ENCODE peak calls at places on chromosome 2, in eight cellular contexts. V is NCI-H1092 treated with DMSO at 0.1 percent for 48 hours; L is ELR; T is HFFc6; Z is ACHN; B is stimulated activated CD4-positive, alpha-beta T cell treated with anti-CD3 and anti-CD28 coated beads, Interleukin-4, amount 100 ng/mL, for 24 hours; N is NB4; W is stimulated activated naive CD8-positive, alpha-beta T cell treated with anti-CD3 and anti-CD28 coated beads, Interleukin-15, amount 100 ng/mL, for 72 hours. M is an unnamed sample.

GRCh38 chr2:227614246-227614645 is 394 bp downstream of the SCYGR3 start:
- DNase-seq in L (no peak), V (no peak), B (no peak), T (no peak), N (no peak), W (no peak), Z (no peak), M (peak)

GRCh38 chr2:67670704-67671300 is 273.7 kb downstream of the ETAA1 start:
- DNase-seq in W (no peak), T (no peak), N (no peak), Z (no peak), V (no peak), L (no peak), B (no peak), M (no peak)

GRCh38 chr2:70482401-70482800 is 71.2 kb downstream of the TGFA start:
- DNase-seq in V (no peak), L (peak), W (no peak), N (no peak), T (no peak), Z (no peak), B (no peak), M (no peak)

GRCh38 chr2:120517790-120518469 is 172.0 kb downstream of the INHBB start:
- DNase-seq in W (no peak), N (no peak), V (peak), L (no peak), B (no peak), T (no peak), Z (no peak), M (peak)

GRCh38 chr2:187497858-187498463 is 49.9 kb upstream of the CALCRL start:
- DNase-seq in B (no peak), N (peak), W (no peak), V (no peak), Z (peak), T (no peak), L (peak), M (peak)

GRCh38 chr2:219274392-219274921 is 4.7 kb upstream of the DNAJB2 start:
- DNase-seq in B (no peak), N (no peak), V (no peak), Z (peak), W (no peak), L (peak), T (peak), M (no peak)

GRCh38 chr2:225938991-225939390 is 539.5 kb downstream of the NYAP2 start:
- DNase-seq in N (no peak), W (no peak), B (no peak), T (no peak), Z (no peak), L (no peak), V (no peak), M (no peak)

GRCh38 chr2:237939251-237939650 is 27.6 kb upstream of the UBE2F start:
- DNase-seq in W (no peak), B (no peak), L (no peak), N (no peak), V (peak), Z (no peak), T (no peak), M (peak)

GRCh38 chr2:28342081-28342967 is 50.3 kb upstream of the FOSL2 start:
- DNase-seq in B (no peak), Z (peak), N (no peak), W (no peak), V (no peak), T (peak), L (peak), M (no peak)

GRCh38 chr2:159684796-159685195 is 27.5 kb upstream of the MARCHF7 start:
- DNase-seq in V (no peak), Z (peak), W (no peak), N (no peak), L (peak), T (peak), B (no peak), M (no peak)

GRCh38 chr2:46032161-46032813 is 264.9 kb upstream of the EPAS1 start:
- DNase-seq in L (no peak), N (no peak), Z (no peak), B (no peak), W (no peak), T (no peak), V (no peak), M (peak)

GRCh38 chr2:230942920-230943896 is 18.2 kb upstream of the GPR55 start:
- DNase-seq in T (no peak), L (no peak), B (peak), Z (no peak), N (peak), W (peak), V (no peak), M (no peak)